ENCODE peak calls at places on chromosomes 7 and 10, in eight cellular contexts. Q is MV-4-11; S is activated T-helper 9 cell treated with anti-CD3 and anti-CD28 coated beads, Interleukin-2, amount 50 U/mL, for 16 hours; F is GM12891; U is HT1080; V is astrocyte of the cerebellum; N is T-cell; C is HEK293T. R is an unnamed sample.

GRCh38 chr10:15571570-15571969 is 148.2 kb downstream of the ITGA8 start:
- DNase-seq in C (no peak), F (no peak), U (no peak), V (peak; percentile 51), Q (peak; percentile 29), N (no peak), S (no peak), R (peak; percentile 1)

GRCh38 chr7:10940748-10941358 is 32.8 kb upstream of the PHF14 start:
- DNase-seq in F (no peak), S (no peak), C (peak; percentile 6), V (no peak), Q (no peak), U (no peak), N (peak; percentile 6), R (peak; percentile 71)

GRCh38 chr10:43076311-43076875 is 476 bp upstream of the RET start:
- DNase-seq in U (no peak), S (no peak), V (no peak), Q (no peak), N (no peak), F (no peak), C (peak; percentile 56), R (no peak)

GRCh38 chr7:148142660-148143248 is 447.8 kb upstream of the C7orf33 start:
- DNase-seq in U (peak; percentile 21), F (peak; percentile 6), Q (peak; percentile 36), N (no peak), V (no peak), S (no peak), C (peak; percentile 57), R (no peak)

GRCh38 chr7:45978731-45979211 is 57.7 kb upstream of the IGFBP3 start:
- DNase-seq in N (no peak), Q (no peak), S (no peak), C (no peak), U (no peak), V (no peak), F (no peak), R (no peak)

GRCh38 chr7:909358-910329 is 33.3 kb downstream of the GET4 start:
- DNase-seq in S (no peak), N (no peak), V (no peak), C (peak; percentile 27), Q (peak; percentile 98), U (no peak), F (no peak), R (no peak)

GRCh38 chr10:127196227-127196954 is at the start of gene INSYN2A:
- DNase-seq in S (no peak), C (peak; percentile 69), F (no peak), Q (no peak), U (peak; percentile 60), V (no peak), N (no peak), R (no peak)

GRCh38 chr7:143416565-143417149 is 8.0 kb upstream of the EPHA1 start:
- DNase-seq in F (no peak), N (no peak), U (peak; percentile 37), Q (peak; percentile 62), C (peak; percentile 74), S (no peak), V (peak; percentile 33), R (no peak)

GRCh38 chr10:24096281-24096680 is 112.7 kb upstream of the KIAA1217 start:
- DNase-seq in U (no peak), S (no peak), N (no peak), C (no peak), V (no peak), Q (no peak), F (no peak), R (no peak)

GRCh38 chr10:29256531-29256930 is 32.3 kb upstream of the LYZL1 start:
- DNase-seq in S (no peak), Q (no peak), C (no peak), N (no peak), U (no peak), V (no peak), F (no peak), R (no peak)

GRCh38 chr10:22674215-22674930 is 40.0 kb downstream of the PIP4K2A start:
- DNase-seq in N (no peak), F (no peak), U (no peak), Q (no peak), S (no peak), C (no peak), V (no peak), R (no peak)

GRCh38 chr10:26857991-26858706 is 2.6 kb downstream of the ABI1 start:
- DNase-seq in V (no peak), Q (peak; percentile 14), S (no peak), C (no peak), F (no peak), U (no peak), N (no peak), R (no peak)

GRCh38 chr7:85890244-85890811 is 703.5 kb upstream of the SEMA3D start:
- DNase-seq in F (no peak), S (no peak), U (peak; percentile 6), V (peak; percentile 16), N (no peak), C (peak; percentile 25), Q (peak; percentile 21), R (peak; percentile 4)

GRCh38 chr7:123184271-123184670 is 15.5 kb downstream of the SLC13A1 start:
- DNase-seq in N (no peak), S (no peak), V (no peak), F (no peak), Q (no peak), U (peak; percentile 44), C (no peak), R (no peak)

GRCh38 chr10:72490951-72491350 is 134.9 kb downstream of the MICU1 start:
- DNase-seq in S (no peak), V (no peak), C (no peak), U (no peak), Q (peak; percentile 76), F (no peak), N (no peak), R (no peak)

GRCh38 chr10:26739087-26739631 is 41.7 kb downstream of the PDSS1 start:
- DNase-seq in C (no peak), N (no peak), Q (no peak), U (no peak), V (no peak), F (no peak), S (peak; percentile 14), R (no peak)

GRCh38 chr7:3027005-3027404 is 16.7 kb downstream of the CARD11 start:
- DNase-seq in S (no peak), F (no peak), Q (no peak), C (no peak), V (no peak), N (no peak), U (no peak), R (no peak)

R was measured in DMS79.